ENCODE peak calls at places on chromosomes 11 and 22, in five cellular contexts. R, H, Q, M and P are unnamed samples.

GRCh38 chr11:115965754-115966504 is 461.7 kb upstream of the CADM1 start:
- DNase-seq in R (no peak), Q (no peak), M (peak; percentile 33), H (no peak), P (no peak)

GRCh38 chr11:33500865-33501479 is 199.7 kb downstream of the C11orf91 start:
- DNase-seq in H (no peak), R (no peak), Q (no peak), M (peak; percentile 65), P (no peak)

GRCh38 chr22:41367680-41368542 is 13.8 kb upstream of the TEF start:
- DNase-seq in H (no peak), Q (peak; percentile 70), M (peak; percentile 22), R (no peak), P (no peak)

GRCh38 chr22:47086596-47087248 is 324.3 kb downstream of the TBC1D22A start:
- DNase-seq in Q (no peak), H (no peak), R (no peak), M (no peak), P (no peak)

GRCh38 chr11:128206476-128206875 is 380.9 kb downstream of the ETS1 start:
- DNase-seq in M (no peak), H (no peak), R (no peak), Q (no peak), P (no peak)

GRCh38 chr22:45881524-45881875 is 95.5 kb downstream of the WNT7B start:
- DNase-seq in M (no peak), R (no peak), H (no peak), Q (peak; percentile 29), P (no peak)

GRCh38 chr22:50678651-50679521 is 6.3 kb downstream of the SHANK3 start:
- DNase-seq in H (no peak), M (no peak), Q (no peak), R (no peak), P (no peak)

GRCh38 chr11:94149435-94149834 is 20.8 kb downstream of the PANX1 start:
- DNase-seq in R (no peak), M (peak; percentile 93), Q (no peak), H (no peak), P (no peak)

GRCh38 chr11:13343931-13344717 is 66.5 kb downstream of the BMAL1 start:
- DNase-seq in Q (peak; percentile 79), R (no peak), H (no peak), M (peak; percentile 79), P (no peak)

GRCh38 chr11:110777765-110778164 is 65.5 kb upstream of the ARHGAP20 start:
- DNase-seq in R (no peak), H (no peak), Q (peak; percentile 56), M (peak; percentile 87), P (no peak)

GRCh38 chr22:36644333-36644757 is 59.2 kb downstream of the CACNG2 start:
- DNase-seq in R (peak; percentile 88), H (no peak), M (peak; percentile 92), Q (no peak), P (peak; percentile 44)

GRCh38 chr11:20056109-20057054 is 103.9 kb downstream of the DBX1 start:
- DNase-seq in M (no peak), R (no peak), Q (peak; percentile 88), H (no peak), P (no peak)

GRCh38 chr11:33089776-33090175 is 50.4 kb downstream of the TCP11L1 start:
- DNase-seq in M (peak; percentile 73), R (no peak), Q (no peak), H (no peak), P (no peak)

DNA sequence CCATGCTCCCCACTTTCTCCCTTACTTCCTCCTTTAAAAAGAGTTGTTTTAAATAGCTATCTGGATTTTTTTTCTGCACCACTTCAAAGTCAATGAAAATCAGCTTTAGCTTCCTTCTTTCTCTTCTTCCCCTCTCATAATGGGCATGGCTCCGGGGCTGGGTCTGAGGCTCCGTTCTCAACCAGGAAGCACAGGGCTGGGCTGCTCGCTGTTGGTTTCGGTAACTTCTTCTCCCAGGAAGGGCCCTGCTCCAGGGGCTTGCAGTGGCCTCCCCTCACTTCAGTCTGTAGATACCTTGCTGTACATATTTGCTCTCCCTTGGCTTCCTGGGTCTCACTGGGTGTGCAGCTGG is 23.8 kb downstream of the MICAL2 start:
- DNase-seq in H (no peak), Q (peak; percentile 78), M (no peak), R (no peak), P (no peak)
- H3K4me3 ChIP-seq in H (no peak overlapping the region), Q (no peak overlapping the region), M (no peak overlapping the region), R (no peak overlapping the region), P (no peak overlapping the region)

GRCh38 chr11:2825886-2826678 is 59.5 kb downstream of the CDKN1C start:
- DNase-seq in R (peak; percentile 33), Q (peak; percentile 88), H (no peak), M (peak; percentile 95), P (no peak)
- H3K4me3 ChIP-seq in R (no peak overlapping the region), Q (no peak overlapping the region), H (no peak overlapping the region), M (no peak overlapping the region), P (no peak overlapping the region)

GRCh38 chr11:100735949-100736675 is 49.0 kb downstream of the ARHGAP42 start:
- DNase-seq in Q (no peak), M (peak; percentile 35), R (peak; percentile 56), H (no peak), P (no peak)
- H3K4me3 ChIP-seq in Q (no peak overlapping the region), M (no peak overlapping the region), R (no peak overlapping the region), H (no peak overlapping the region), P (no peak overlapping the region)

GRCh38 chr11:10751581-10751940 is 515 bp downstream of the CTR9 start:
- DNase-seq in M (no peak), R (no peak), Q (no peak), H (no peak), P (no peak)

GRCh38 chr11:10750838-10751580 is at the start of gene CTR9:
- DNase-seq in H (peak; percentile 93), Q (peak; percentile 97), M (peak; percentile 90), R (peak; percentile 69), P (no peak)

GRCh38 chr11:10752061-10752460 is 1.0 kb downstream of the CTR9 start:
- DNase-seq in H (no peak), R (no peak), Q (no peak), M (no peak), P (no peak)

GRCh38 chr11:10749476-10749875 is 1.6 kb upstream of the CTR9 start:
- DNase-seq in Q (no peak), H (no peak), R (no peak), M (no peak), P (no peak)

GRCh38 chr11:10752486-10752885 is 1.4 kb downstream of the CTR9 start:
- DNase-seq in H (no peak), R (no peak), M (no peak), Q (no peak), P (no peak)
- H3K4me3 ChIP-seq in H (peak overlapping the region; percentile 44), R (peak overlapping the region; percentile 78), M (no peak overlapping the region), Q (no peak overlapping the region), P (peak overlapping the region; percentile 93)

DNA sequence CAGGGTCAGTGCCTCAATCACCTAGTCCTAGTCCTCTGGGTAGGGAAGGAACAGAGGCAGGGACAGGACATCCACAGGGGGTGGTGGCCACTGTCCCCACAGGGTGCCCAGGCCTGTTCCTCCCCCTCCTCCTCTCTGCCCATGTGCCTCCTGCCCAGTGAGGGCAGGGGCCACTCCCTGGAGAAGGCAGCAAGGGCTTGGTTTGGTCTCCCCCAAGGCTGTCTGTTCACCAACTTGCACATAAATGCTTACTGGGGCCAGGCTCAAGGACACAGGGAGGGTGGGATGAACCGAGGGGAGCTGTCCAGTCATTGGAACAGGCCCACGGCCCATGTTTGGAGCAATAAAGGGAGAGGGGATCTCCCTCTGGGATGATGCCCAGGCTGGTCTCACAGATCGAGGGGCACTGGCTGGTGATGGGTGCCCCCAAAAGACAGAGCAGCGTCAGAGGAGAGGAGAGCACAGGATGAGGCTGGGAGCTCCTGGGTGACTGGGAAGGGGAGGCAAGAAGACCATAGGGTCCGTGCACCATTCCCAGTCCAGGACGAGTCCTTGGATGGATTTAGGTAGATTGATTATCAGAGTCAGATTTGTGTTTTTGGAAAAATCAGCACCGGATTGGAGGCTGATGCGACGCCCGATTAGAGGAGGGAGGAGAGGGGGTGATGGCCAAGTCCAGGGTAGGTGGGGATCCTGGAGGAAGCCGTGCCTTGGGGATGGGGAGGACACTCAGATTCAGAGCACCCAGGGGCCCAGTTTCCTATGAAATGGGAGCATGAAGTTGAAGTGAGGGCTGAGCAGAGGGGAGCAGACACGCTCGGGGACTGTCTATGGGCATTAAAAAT is 1.1 kb downstream of the IGLL5 start:
- DNase-seq in H (no peak), M (no peak), Q (no peak), R (no peak), P (no peak)
- H3K4me3 ChIP-seq in H (no peak overlapping the region), M (no peak overlapping the region), Q (no peak overlapping the region), R (no peak overlapping the region), P (no peak overlapping the region)

GRCh38 chr11:68495872-68496271 is 35.3 kb downstream of the PPP6R3 start:
- DNase-seq in M (no peak), R (no peak), H (no peak), Q (no peak), P (no peak)
- H3K4me3 ChIP-seq in M (no peak overlapping the region), R (no peak overlapping the region), H (no peak overlapping the region), Q (no peak overlapping the region), P (no peak overlapping the region)

GRCh38 chr22:22520667-22521602 is 865 bp upstream of the ZNF280A start:
- DNase-seq in Q (no peak), R (no peak), M (peak; percentile 19), H (no peak), P (no peak)
- H3K4me3 ChIP-seq in Q (no peak overlapping the region), R (no peak overlapping the region), M (no peak overlapping the region), H (no peak overlapping the region), P (no peak overlapping the region)

GRCh38 chr11:102359372-102359771 is 12.4 kb downstream of the BIRC2 start:
- DNase-seq in H (no peak), M (no peak), Q (no peak), R (no peak), P (no peak)

GRCh38 chr11:102361100-102362021 is 14.3 kb downstream of the BIRC2 start:
- DNase-seq in Q (no peak), H (no peak), R (no peak), M (peak; percentile 17), P (no peak)

GRCh38 chr11:102360681-102361080 is 13.7 kb downstream of the BIRC2 start:
- DNase-seq in Q (no peak), R (no peak), H (no peak), M (no peak), P (no peak)

GRCh38 chr11:102357116-102357515 is 10.1 kb downstream of the BIRC2 start:
- DNase-seq in R (no peak), Q (no peak), H (no peak), M (no peak), P (no peak)
- H3K4me3 ChIP-seq in R (no peak overlapping the region), Q (no peak overlapping the region), H (no peak overlapping the region), M (no peak overlapping the region), P (no peak overlapping the region)

DNA sequence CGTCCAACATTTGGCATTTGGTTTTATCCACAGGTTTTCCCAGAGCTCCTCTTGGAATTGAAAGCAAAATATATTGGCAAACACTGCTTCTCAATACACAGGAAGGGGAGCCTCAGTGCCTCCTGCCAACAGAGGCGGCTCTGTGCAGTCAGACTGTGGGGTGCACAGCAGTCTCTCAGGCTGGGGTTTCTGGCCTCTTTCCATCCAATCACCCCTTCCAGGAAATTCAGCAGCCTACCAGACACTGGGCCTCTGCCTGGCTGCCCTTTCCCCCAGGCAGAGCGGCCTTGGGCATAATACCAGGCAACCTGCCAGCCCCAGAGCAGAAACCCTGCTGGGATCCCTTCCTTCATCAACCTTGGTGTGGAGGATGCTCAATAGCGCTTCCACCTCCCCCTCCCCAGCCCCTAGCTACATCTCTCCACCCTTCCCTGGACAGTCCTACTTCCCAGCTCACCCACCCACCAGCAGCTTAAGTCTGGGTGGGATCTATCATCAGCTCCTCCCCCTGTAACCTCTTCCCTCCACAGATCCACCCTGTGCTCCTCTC is 17.8 kb upstream of the RAPSN start:
- DNase-seq in R (no peak), M (no peak), H (no peak), Q (peak; percentile 41), P (no peak)
- H3K4me3 ChIP-seq in R (no peak overlapping the region), M (no peak overlapping the region), H (no peak overlapping the region), Q (no peak overlapping the region), P (no peak overlapping the region)